ENCODE peak calls at places on chromosomes 4 and X, in seven cellular contexts. D is foreskin fibroblast, G is left cardiac atrium, O is substantia nigra, T is NCI-H1694 treated with DMSO at 0.1 percent for 48 hours, L is NCI-H2029, Y is iPS-NIHi11. A is an unnamed sample.

GRCh38 chr4:89949782-89950387 is 55.2 kb downstream of the MMRN1 start:
- DNase-seq in D (no peak), G (no peak), O (no peak), T (peak), L (peak), Y (no peak), A (no peak)

GRCh38 chr4:110681381-110681780 is 58.5 kb upstream of the PITX2 start:
- DNase-seq in D (peak), G (no peak), O (no peak), T (no peak), L (no peak), Y (no peak), A (no peak)

GRCh38 chr4:3294401-3295241 is 1.8 kb downstream of the RGS12 start:
- DNase-seq in D (no peak), G (no peak), O (no peak), T (no peak), L (no peak), Y (no peak), A (no peak)

GRCh38 chrX:20498851-20499635 is 232.3 kb upstream of the RPS6KA3 start:
- DNase-seq in D (peak), G (no peak), O (no peak), T (no peak), L (no peak), Y (no peak), A (no peak)

GRCh38 chr4:1237981-1238675 is 10.8 kb downstream of the CTBP1 start:
- DNase-seq in D (no peak), G (peak), O (no peak), T (no peak), L (no peak), Y (peak), A (peak)

GRCh38 chrX:131081772-131082755 is 23.9 kb downstream of the ARHGAP36 start:
- DNase-seq in D (no peak), G (no peak), O (no peak), T (no peak), L (no peak), Y (peak), A (no peak)

GRCh38 chrX:149962859-149963757 is 24.8 kb upstream of the EOLA2 start:
- DNase-seq in D (peak), G (peak), O (no peak), T (peak), L (peak), Y (peak), A (peak)

GRCh38 chr4:109735566-109736454 is 5.9 kb upstream of the PLA2G12A start:
- DNase-seq in D (peak), G (no peak), O (no peak), T (no peak), L (no peak), Y (no peak), A (no peak)

GRCh38 chr4:36218121-36218520 is 26.2 kb downstream of the ARAP2 start:
- DNase-seq in D (no peak), G (no peak), O (no peak), T (no peak), L (no peak), Y (no peak), A (no peak)

GRCh38 chr4:159487284-159487747 is 384.4 kb downstream of the RAPGEF2 start:
- DNase-seq in D (peak), G (no peak), O (peak), T (peak), L (no peak), Y (peak), A (peak)

GRCh38 chrX:22351966-22352365 is 79.3 kb downstream of the CBLL2 start:
- DNase-seq in D (peak), G (no peak), O (no peak), T (no peak), L (no peak), Y (no peak), A (no peak)

GRCh38 chr4:130035391-130035790 is 939.4 kb downstream of the C4orf33 start:
- DNase-seq in D (no peak), G (no peak), O (no peak), T (no peak), L (no peak), Y (no peak), A (no peak)

GRCh38 chrX:119573840-119574393 is 446 bp upstream of the UBE2A start:
- DNase-seq in D (peak), G (peak), O (no peak), T (no peak), L (no peak), Y (peak), A (peak)

GRCh38 chrX:151974336-151975227 is at the start of gene GABRE:
- DNase-seq in D (peak), G (peak), O (no peak), T (no peak), L (no peak), Y (peak), A (peak)

A was measured in tibial nerve.